ENCODE peak calls at places on chromosomes 12 and 14, in ten cellular contexts. One of them, this sample, is unnamed.
A peak's percentile ranks its signal among the peaks of the same experiment; 100 is the strongest.

GRCh38 chr12:81257952-81258551 is 180.2 kb downstream of the ACSS3 start:
- DNase-seq in HCT116: peak; percentile 28
- DNase-seq in breast epithelium: no peak
- DNase-seq in stomach: no peak
- DNase-seq in prostate gland: no peak
- DNase-seq in NB4: peak; percentile 50
- DNase-seq in A549: no peak
- DNase-seq in heart left ventricle: no peak
- DNase-seq in uterus: no peak
- DNase-seq in body of pancreas: no peak
- DNase-seq in this sample: no peak

GRCh38 chr12:123139926-123140674 is 10.8 kb downstream of the PITPNM2 start:
- DNase-seq in HCT116: no peak
- DNase-seq in breast epithelium: no peak
- DNase-seq in stomach: no peak
- DNase-seq in prostate gland: no peak
- DNase-seq in NB4: peak; percentile 57
- DNase-seq in A549: no peak
- DNase-seq in heart left ventricle: no peak
- DNase-seq in uterus: peak; percentile 46
- DNase-seq in body of pancreas: no peak
- DNase-seq in this sample: no peak

GRCh38 chr14:72958548-72958947 is 32.3 kb downstream of the DCAF4 start:
- DNase-seq in HCT116: no peak
- DNase-seq in breast epithelium: no peak
- DNase-seq in stomach: no peak
- DNase-seq in prostate gland: no peak
- DNase-seq in NB4: no peak
- DNase-seq in A549: no peak
- DNase-seq in heart left ventricle: no peak
- DNase-seq in uterus: no peak
- DNase-seq in body of pancreas: no peak
- DNase-seq in this sample: no peak

GRCh38 chr14:75566321-75566720 is 12.1 kb upstream of the FLVCR2 start:
- DNase-seq in HCT116: no peak
- DNase-seq in breast epithelium: peak; percentile 36
- DNase-seq in stomach: no peak
- DNase-seq in prostate gland: peak; percentile 66
- DNase-seq in NB4: no peak
- DNase-seq in A549: no peak
- DNase-seq in heart left ventricle: no peak
- DNase-seq in uterus: no peak
- DNase-seq in body of pancreas: no peak
- DNase-seq in this sample: no peak

GRCh38 chr12:6639151-6639773 is 3.5 kb upstream of the LPAR5 start:
- DNase-seq in HCT116: no peak
- DNase-seq in breast epithelium: no peak
- DNase-seq in stomach: no peak
- DNase-seq in prostate gland: no peak
- DNase-seq in NB4: no peak
- DNase-seq in A549: no peak
- DNase-seq in heart left ventricle: no peak
- DNase-seq in uterus: no peak
- DNase-seq in body of pancreas: no peak
- DNase-seq in this sample: no peak

GRCh38 chr12:121443193-121443829 is 43.4 kb downstream of the RNF34 start:
- DNase-seq in HCT116: peak; percentile 24
- DNase-seq in breast epithelium: peak; percentile 57
- DNase-seq in stomach: peak; percentile 87
- DNase-seq in prostate gland: peak; percentile 83
- DNase-seq in NB4: peak; percentile 72
- DNase-seq in A549: peak; percentile 97
- DNase-seq in heart left ventricle: peak; percentile 76
- DNase-seq in uterus: peak; percentile 81
- DNase-seq in body of pancreas: peak; percentile 86
- DNase-seq in this sample: peak; percentile 98

GRCh38 chr12:53677612-53678133 is 1.8 kb upstream of the ATP5MC2 start:
- DNase-seq in HCT116: no peak
- DNase-seq in breast epithelium: no peak
- DNase-seq in stomach: no peak
- DNase-seq in prostate gland: no peak
- DNase-seq in NB4: no peak
- DNase-seq in A549: no peak
- DNase-seq in heart left ventricle: no peak
- DNase-seq in uterus: no peak
- DNase-seq in body of pancreas: no peak
- DNase-seq in this sample: no peak

GRCh38 chr12:6627598-6627997 is 8.2 kb downstream of the LPAR5 start:
- DNase-seq in HCT116: no peak
- DNase-seq in breast epithelium: no peak
- DNase-seq in stomach: no peak
- DNase-seq in prostate gland: no peak
- DNase-seq in NB4: no peak
- DNase-seq in A549: no peak
- DNase-seq in heart left ventricle: no peak
- DNase-seq in uterus: no peak
- DNase-seq in body of pancreas: no peak
- DNase-seq in this sample: peak; percentile 48

GRCh38 chr12:79634957-79635471 is 55.8 kb downstream of the PAWR start:
- DNase-seq in HCT116: no peak
- DNase-seq in breast epithelium: no peak
- DNase-seq in stomach: no peak
- DNase-seq in prostate gland: no peak
- DNase-seq in NB4: no peak
- DNase-seq in A549: no peak
- DNase-seq in heart left ventricle: no peak
- DNase-seq in uterus: no peak
- DNase-seq in body of pancreas: no peak
- DNase-seq in this sample: no peak

GRCh38 chr12:131636266-131636665 is 74.6 kb upstream of the SFSWAP start:
- DNase-seq in HCT116: no peak
- DNase-seq in breast epithelium: no peak
- DNase-seq in stomach: no peak
- DNase-seq in prostate gland: no peak
- DNase-seq in NB4: no peak
- DNase-seq in A549: no peak
- DNase-seq in heart left ventricle: no peak
- DNase-seq in uterus: no peak
- DNase-seq in body of pancreas: no peak
- DNase-seq in this sample: no peak

GRCh38 chr12:1795221-1795784 is 25.1 kb upstream of the LRTM2 start:
- DNase-seq in HCT116: no peak
- DNase-seq in breast epithelium: no peak
- DNase-seq in stomach: no peak
- DNase-seq in prostate gland: no peak
- DNase-seq in NB4: no peak
- DNase-seq in A549: no peak
- DNase-seq in heart left ventricle: no peak
- DNase-seq in uterus: no peak
- DNase-seq in body of pancreas: no peak
- DNase-seq in this sample: no peak

GRCh38 chr12:1794440-1795090 is 25.8 kb upstream of the LRTM2 start:
- DNase-seq in HCT116: no peak
- DNase-seq in breast epithelium: no peak
- DNase-seq in stomach: no peak
- DNase-seq in prostate gland: no peak
- DNase-seq in NB4: no peak
- DNase-seq in A549: no peak
- DNase-seq in heart left ventricle: no peak
- DNase-seq in uterus: no peak
- DNase-seq in body of pancreas: no peak
- DNase-seq in this sample: no peak

GRCh38 chr12:1797011-1797901 is 23.1 kb upstream of the LRTM2 start:
- DNase-seq in HCT116: no peak
- DNase-seq in breast epithelium: no peak
- DNase-seq in stomach: peak; percentile 63
- DNase-seq in prostate gland: no peak
- DNase-seq in NB4: peak; percentile 86
- DNase-seq in A549: no peak
- DNase-seq in heart left ventricle: peak; percentile 65
- DNase-seq in uterus: peak; percentile 53
- DNase-seq in body of pancreas: peak; percentile 41
- DNase-seq in this sample: no peak

GRCh38 chr12:1796515-1797010 is 23.8 kb upstream of the LRTM2 start:
- DNase-seq in HCT116: no peak
- DNase-seq in breast epithelium: no peak
- DNase-seq in stomach: peak; percentile 45
- DNase-seq in prostate gland: no peak
- DNase-seq in NB4: peak; percentile 86
- DNase-seq in A549: no peak
- DNase-seq in heart left ventricle: no peak
- DNase-seq in uterus: peak; percentile 44
- DNase-seq in body of pancreas: peak; percentile 41
- DNase-seq in this sample: no peak

GRCh38 chr12:1795785-1796514 is 24.4 kb upstream of the LRTM2 start:
- DNase-seq in HCT116: peak; percentile 73
- DNase-seq in breast epithelium: peak; percentile 86
- DNase-seq in stomach: peak; percentile 95
- DNase-seq in prostate gland: peak; percentile 83
- DNase-seq in NB4: peak; percentile 97
- DNase-seq in A549: peak; percentile 85
- DNase-seq in heart left ventricle: peak; percentile 93
- DNase-seq in uterus: peak; percentile 94
- DNase-seq in body of pancreas: peak; percentile 92
- DNase-seq in this sample: peak; percentile 96
- TF ChIP-seq POLR2A in HCT116: peak; percentile 94
- TF ChIP-seq POLR2A in breast epithelium: peak; percentile 39
- TF ChIP-seq POLR2A in stomach: peak; percentile 25
- TF ChIP-seq POLR2A in prostate gland: peak; percentile 58
- TF ChIP-seq POLR2A in NB4: peak; percentile 83
- TF ChIP-seq POLR2A in A549: peak; percentile 87
- TF ChIP-seq POLR2A in heart left ventricle: no peak
- TF ChIP-seq POLR2A in uterus: no peak
- TF ChIP-seq POLR2A in body of pancreas: peak; percentile 76
- TF ChIP-seq POLR2A in this sample: peak; percentile 34

DNA sequence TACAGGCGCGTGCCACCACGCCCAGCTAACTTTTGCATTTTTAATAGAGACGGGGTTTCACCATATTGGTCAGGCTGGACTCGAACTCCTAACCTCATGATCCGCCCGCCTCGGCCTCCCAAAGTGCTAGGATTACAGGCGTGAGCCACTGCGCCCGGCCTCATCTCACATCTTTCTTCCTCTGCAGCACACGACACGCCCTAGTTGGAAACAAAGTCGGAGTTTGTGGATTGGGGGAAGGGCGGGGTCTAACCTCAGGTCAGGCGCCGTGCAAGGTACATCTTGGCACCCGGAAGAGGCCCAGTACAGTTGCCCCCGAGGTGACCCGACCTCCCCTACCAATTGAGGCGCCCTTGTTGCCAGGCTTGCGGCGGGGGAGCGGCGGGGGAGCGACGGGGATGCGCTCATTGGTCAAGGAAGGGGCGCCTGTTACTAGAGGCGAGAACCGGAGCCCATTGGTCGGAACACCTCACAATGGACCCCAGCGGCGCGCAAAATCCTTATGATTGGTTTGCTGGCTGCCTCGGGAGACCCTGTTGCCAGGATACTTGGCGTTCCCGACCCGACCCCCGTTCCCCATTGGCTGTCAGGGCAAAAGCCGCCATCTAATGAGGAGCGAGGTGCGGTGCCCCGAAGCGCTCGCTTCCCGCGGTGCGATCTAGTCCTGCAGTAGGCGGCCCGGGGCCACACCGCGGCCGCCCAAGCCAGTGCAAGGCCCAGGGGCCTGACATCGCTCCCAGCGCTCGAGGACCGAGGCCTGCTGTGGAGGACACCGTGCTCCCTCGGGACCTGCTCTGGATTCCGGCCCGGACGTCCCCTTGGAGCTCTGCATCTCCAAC is at the start of gene REC8:
- DNase-seq in HCT116: no peak
- DNase-seq in breast epithelium: no peak
- DNase-seq in stomach: peak; percentile 82
- DNase-seq in prostate gland: peak; percentile 70
- DNase-seq in NB4: no peak
- DNase-seq in A549: no peak
- DNase-seq in heart left ventricle: peak; percentile 70
- DNase-seq in uterus: peak; percentile 50
- DNase-seq in body of pancreas: peak; percentile 44
- DNase-seq in this sample: no peak
- TF ChIP-seq POLR2A in HCT116: no peak
- TF ChIP-seq POLR2A in breast epithelium: no peak
- TF ChIP-seq POLR2A in stomach: peak; percentile 33
- TF ChIP-seq POLR2A in prostate gland: peak; percentile 8
- TF ChIP-seq POLR2A in NB4: no peak
- TF ChIP-seq POLR2A in A549: no peak
- TF ChIP-seq POLR2A in heart left ventricle: no peak
- TF ChIP-seq POLR2A in uterus: no peak
- TF ChIP-seq POLR2A in body of pancreas: peak; percentile 7
- TF ChIP-seq POLR2A in this sample: no peak

DNA sequence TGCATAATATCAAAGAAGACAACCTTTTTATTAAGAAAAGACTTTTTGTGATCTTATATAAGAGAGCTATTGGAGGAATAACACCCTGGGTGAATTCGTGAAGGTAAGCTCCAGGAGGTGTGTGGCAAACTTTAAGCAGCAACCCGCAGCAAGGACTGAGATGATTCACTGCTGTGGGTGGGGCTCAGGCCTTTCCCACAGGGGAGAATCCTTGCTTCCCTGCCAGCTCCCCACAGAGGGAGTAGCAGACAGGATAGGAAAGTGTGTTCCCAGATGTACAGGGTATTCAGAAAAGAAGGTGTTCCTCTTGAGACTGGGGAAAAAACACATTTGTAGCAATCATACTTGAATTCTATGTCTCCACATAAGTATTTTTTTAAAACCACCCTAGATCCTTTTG is 9.2 kb downstream of the NDUFA12 start:
- DNase-seq in HCT116: peak; percentile 43
- DNase-seq in breast epithelium: no peak
- DNase-seq in stomach: no peak
- DNase-seq in prostate gland: no peak
- DNase-seq in NB4: no peak
- DNase-seq in A549: peak; percentile 57
- DNase-seq in heart left ventricle: no peak
- DNase-seq in uterus: no peak
- DNase-seq in body of pancreas: no peak
- DNase-seq in this sample: peak; percentile 71
- TF ChIP-seq POLR2A in HCT116: no peak
- TF ChIP-seq POLR2A in breast epithelium: no peak
- TF ChIP-seq POLR2A in stomach: no peak
- TF ChIP-seq POLR2A in prostate gland: no peak
- TF ChIP-seq POLR2A in NB4: no peak
- TF ChIP-seq POLR2A in A549: no peak
- TF ChIP-seq POLR2A in heart left ventricle: no peak
- TF ChIP-seq POLR2A in uterus: no peak
- TF ChIP-seq POLR2A in body of pancreas: no peak
- TF ChIP-seq POLR2A in this sample: no peak

DNA sequence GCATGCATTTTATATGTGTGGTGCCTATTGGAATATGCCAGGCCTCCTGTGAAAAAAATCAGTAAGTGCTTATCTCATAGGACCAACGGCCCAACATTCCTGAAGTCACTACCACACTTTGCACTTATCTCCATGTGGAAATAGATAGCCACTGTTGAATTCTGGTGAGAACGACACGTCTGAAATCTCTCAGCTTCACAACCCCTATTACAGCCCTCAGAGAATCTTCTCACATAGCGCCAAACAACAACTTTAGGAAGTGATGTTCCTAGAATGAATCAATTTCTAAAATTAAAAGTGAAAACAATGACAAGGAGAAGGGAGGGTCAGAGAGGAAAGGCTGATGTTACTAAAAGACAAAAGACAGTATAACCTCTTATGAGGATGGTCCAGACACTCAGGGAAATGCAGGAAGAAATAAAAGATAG is 270.8 kb upstream of the BTG1 start:
- DNase-seq in HCT116: no peak
- DNase-seq in breast epithelium: no peak
- DNase-seq in stomach: no peak
- DNase-seq in prostate gland: no peak
- DNase-seq in NB4: no peak
- DNase-seq in A549: no peak
- DNase-seq in heart left ventricle: no peak
- DNase-seq in uterus: no peak
- DNase-seq in body of pancreas: no peak
- DNase-seq in this sample: no peak
- TF ChIP-seq POLR2A in HCT116: no peak
- TF ChIP-seq POLR2A in breast epithelium: no peak
- TF ChIP-seq POLR2A in stomach: no peak
- TF ChIP-seq POLR2A in prostate gland: no peak
- TF ChIP-seq POLR2A in NB4: no peak
- TF ChIP-seq POLR2A in A549: no peak
- TF ChIP-seq POLR2A in heart left ventricle: no peak
- TF ChIP-seq POLR2A in uterus: no peak
- TF ChIP-seq POLR2A in body of pancreas: no peak
- TF ChIP-seq POLR2A in this sample: no peak